ENCODE peak calls at places on chromosome 4, in seven cellular contexts. C, E, X, L, N, I and J are unnamed samples.

GRCh38 chr4:157572291-157572690 is 351.8 kb downstream of the GRIA2 start:
- DNase-seq in L (no peak), X (no peak), C (no peak), N (no peak), I (no peak), E (no peak), J (no peak)

GRCh38 chr4:47526281-47526680 is 41.2 kb downstream of the ATP10D start:
- DNase-seq in E (no peak), C (no peak), N (no peak), L (no peak), I (no peak), X (no peak), J (no peak)

GRCh38 chr4:144740316-144740715 is 94.4 kb downstream of the HHIP start:
- DNase-seq in C (peak), X (no peak), L (no peak), I (no peak), E (no peak), N (no peak), J (no peak)

GRCh38 chr4:3255611-3256186 is 6.7 kb downstream of the MSANTD1 start:
- DNase-seq in C (no peak), N (peak), X (no peak), I (no peak), E (no peak), L (no peak), J (no peak)

GRCh38 chr4:8607603-8608481 is 15.3 kb downstream of the CPZ start:
- DNase-seq in X (no peak), E (peak), I (no peak), C (no peak), L (peak), N (peak), J (no peak)

GRCh38 chr4:25223770-25224375 is 10.0 kb upstream of the PI4K2B start:
- DNase-seq in X (no peak), N (peak), C (peak), L (no peak), E (no peak), I (no peak), J (peak)

GRCh38 chr4:101853028-101853427 is 62.5 kb downstream of the BANK1 start:
- DNase-seq in N (no peak), X (no peak), E (no peak), I (no peak), L (no peak), C (no peak), J (no peak)

GRCh38 chr4:100984901-100985300 is 362.4 kb downstream of the PPP3CA start:
- DNase-seq in L (no peak), I (no peak), N (no peak), C (no peak), E (no peak), X (no peak), J (no peak)

GRCh38 chr4:39526810-39527295 is 386 bp downstream of the UGDH start:
- DNase-seq in I (no peak), L (no peak), N (no peak), E (no peak), C (no peak), X (no peak), J (no peak)

GRCh38 chr4:100108869-100109268 is 81.4 kb downstream of the DDIT4L start:
- DNase-seq in E (no peak), I (no peak), C (no peak), X (no peak), N (no peak), L (peak), J (no peak)

GRCh38 chr4:75248770-75249467 is 265.3 kb downstream of the RCHY1 start:
- DNase-seq in C (no peak), N (no peak), I (no peak), X (no peak), L (no peak), E (no peak), J (no peak)

GRCh38 chr4:108906866-108907367 is 144.1 kb upstream of the ETNPPL start:
- DNase-seq in N (no peak), L (no peak), I (no peak), E (no peak), X (no peak), C (no peak), J (no peak)

GRCh38 chr4:4860803-4861591 is 1.5 kb downstream of the MSX1 start:
- DNase-seq in N (peak), I (no peak), L (peak), E (no peak), X (peak), C (no peak), J (no peak)

GRCh38 chr4:98482503-98482846 is 175.9 kb downstream of the TSPAN5 start:
- DNase-seq in N (no peak), C (no peak), L (no peak), E (no peak), I (no peak), X (no peak), J (no peak)

GRCh38 chr4:124806403-124806802 is 93.9 kb upstream of the ANKRD50 start:
- DNase-seq in N (no peak), L (no peak), X (no peak), I (no peak), C (no peak), E (no peak), J (no peak)

GRCh38 chr4:44448548-44449443 is at the start of gene KCTD8:
- DNase-seq in I (peak), N (peak), X (peak), E (peak), L (peak), C (no peak), J (peak)

GRCh38 chr4:165381821-165382373 is 3.1 kb downstream of the CPE start:
- DNase-seq in C (no peak), L (no peak), N (no peak), X (no peak), E (no peak), I (no peak), J (no peak)

GRCh38 chr4:6574747-6575502 is at the start of gene MAN2B2:
- DNase-seq in E (peak), X (peak), L (peak), I (peak), C (peak), N (peak), J (peak)

GRCh38 chr4:77710125-77710524 is 104.5 kb downstream of the CXCL13 start:
- DNase-seq in E (no peak), N (no peak), L (no peak), C (no peak), I (no peak), X (peak), J (no peak)

GRCh38 chr4:184651899-184652298 is 2.4 kb downstream of the PRIMPOL start:
- DNase-seq in E (no peak), N (no peak), C (no peak), I (no peak), L (no peak), X (no peak), J (no peak)

GRCh38 chr4:184649026-184649970 is at the start of the genes CASP3 and PRIMPOL:
- DNase-seq in X (peak), L (peak), C (peak), I (peak), N (peak), E (peak), J (peak)

GRCh38 chr4:184648220-184649025 is 824 bp downstream of the CASP3 start:
- DNase-seq in I (no peak), N (peak), L (peak), X (peak), C (no peak), E (peak), J (no peak)

GRCh38 chr4:184647391-184648101 is 1.7 kb downstream of the CASP3 start:
- DNase-seq in C (no peak), X (no peak), I (no peak), E (no peak), L (no peak), N (no peak), J (no peak)

GRCh38 chr4:184649971-184650855 is 675 bp downstream of the PRIMPOL start:
- DNase-seq in L (peak), X (peak), I (no peak), N (no peak), C (no peak), E (peak), J (peak)
- TF ChIP-seq JUND in L (no peak), X (no peak), I (no peak), N (no peak), C (no peak), E (no peak), J (no peak)

DNA sequence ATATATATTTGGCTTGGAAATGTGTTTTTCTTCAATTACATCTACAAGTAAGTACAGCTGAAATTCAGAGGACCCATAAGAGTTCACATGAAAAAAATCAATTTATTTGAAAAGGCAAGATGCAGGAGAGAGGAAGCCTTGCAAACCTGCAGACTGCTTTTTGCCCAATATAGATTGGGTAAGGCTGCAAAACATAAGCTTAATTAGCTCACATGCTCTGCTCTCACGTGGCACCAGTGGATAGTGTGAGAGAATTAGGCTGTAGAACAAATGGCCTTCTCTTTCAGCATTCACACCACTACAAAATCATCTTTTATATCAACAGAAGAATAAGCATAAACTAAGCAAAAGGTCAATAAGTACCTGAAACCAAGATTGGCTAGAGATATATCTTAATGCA is 26.1 kb downstream of the NUDT6 start:
- DNase-seq in N (no peak), C (no peak), E (no peak), X (no peak), I (no peak), L (no peak), J (no peak)
- TF ChIP-seq JUND in N (no peak), C (no peak), E (no peak), X (no peak), I (no peak), L (no peak), J (no peak)

GRCh38 chr4:130563185-130563890 is 1467.4 kb downstream of the C4orf33 start:
- DNase-seq in I (no peak), X (peak), C (peak), E (no peak), N (peak), L (peak), J (peak)
- TF ChIP-seq JUND in I (no peak), X (no peak), C (no peak), E (no peak), N (no peak), L (no peak), J (no peak)

DNA sequence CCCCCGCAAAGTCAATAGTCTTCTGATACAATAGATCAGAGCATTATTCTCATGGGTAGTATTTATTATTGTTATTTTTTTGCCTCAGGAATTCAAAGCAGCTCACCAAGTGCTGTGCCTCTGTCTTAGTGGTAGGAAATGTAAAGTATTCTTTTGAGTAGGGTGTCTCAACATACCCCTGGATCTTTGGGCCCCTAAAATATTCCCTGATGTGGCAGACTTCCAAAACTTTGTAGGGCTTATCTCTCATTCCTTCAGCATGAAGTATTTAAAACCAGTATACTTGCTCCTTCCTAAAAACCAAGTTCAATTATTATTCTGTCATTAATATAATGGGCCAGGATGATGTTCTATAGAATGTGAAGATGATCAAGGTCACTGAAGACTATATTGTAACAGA is 115.3 kb upstream of the ZNF827 start:
- DNase-seq in X (no peak), C (no peak), I (no peak), E (no peak), N (no peak), L (no peak), J (no peak)
- TF ChIP-seq JUND in X (no peak), C (no peak), I (no peak), E (no peak), N (no peak), L (no peak), J (no peak)

DNA sequence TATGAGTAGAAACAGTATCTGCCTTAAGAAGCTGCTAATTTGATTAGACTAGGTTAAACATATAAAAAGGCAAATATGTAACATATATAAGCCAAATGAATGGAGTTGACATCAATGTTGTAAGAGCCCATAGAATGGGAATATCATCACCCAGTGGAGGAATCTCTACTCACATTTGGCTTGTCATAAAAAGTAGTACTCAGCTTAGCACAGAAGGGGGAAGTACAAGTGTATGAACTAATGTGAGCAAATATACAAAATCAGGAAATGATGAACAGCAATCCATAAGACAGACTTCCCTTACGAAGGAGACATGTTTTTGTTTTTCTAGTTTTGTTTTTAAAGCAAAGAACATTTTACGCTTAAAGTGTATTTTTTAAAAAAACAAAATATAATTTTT is 74.9 kb downstream of the MAB21L2 start:
- DNase-seq in L (no peak), I (no peak), X (no peak), N (no peak), E (no peak), C (no peak), J (no peak)
- TF ChIP-seq JUND in L (no peak), I (no peak), X (no peak), N (no peak), E (no peak), C (no peak), J (no peak)

DNA sequence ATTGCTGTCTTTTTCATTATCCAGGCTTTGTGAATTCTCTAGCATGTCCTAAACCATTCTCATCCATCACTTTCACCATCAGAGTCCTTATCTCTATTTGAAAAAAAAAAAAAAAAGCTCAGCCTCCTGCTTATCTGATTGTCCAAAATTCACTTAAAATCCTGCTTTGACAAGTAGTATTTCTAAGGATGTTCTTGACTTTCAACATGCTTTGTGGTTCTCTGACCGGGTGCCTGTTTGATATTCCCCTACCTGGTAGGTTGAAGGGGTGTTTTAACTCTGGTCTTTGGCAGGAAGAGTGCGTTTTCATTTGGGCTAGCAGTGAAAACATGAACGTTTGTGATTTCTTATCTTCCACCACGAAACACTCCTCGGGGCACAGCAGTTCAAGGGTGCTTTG is 17.3 kb upstream of the BBS12 start:
- DNase-seq in L (peak), X (no peak), N (no peak), E (no peak), I (no peak), C (no peak), J (no peak)
- TF ChIP-seq JUND in L (no peak), X (no peak), N (no peak), E (no peak), I (no peak), C (no peak), J (no peak)

GRCh38 chr4:103400405-103400804 is 202.3 kb upstream of the CENPE start:
- DNase-seq in X (peak), C (no peak), I (peak), L (no peak), E (no peak), N (no peak), J (no peak)
- TF ChIP-seq JUND in X (no peak), C (peak), I (no peak), L (no peak), E (no peak), N (no peak), J (no peak)

GRCh38 chr4:121269001-121269400 is 104.9 kb upstream of the TNIP3 start:
- DNase-seq in L (no peak), E (no peak), N (no peak), I (no peak), X (no peak), C (no peak), J (no peak)

GRCh38 chr4:121277194-121278105 is 103.4 kb downstream of the QRFPR start:
- DNase-seq in L (peak), N (no peak), C (peak), I (no peak), X (peak), E (peak), J (peak)

GRCh38 chr4:121270384-121270783 is 106.3 kb upstream of the TNIP3 start:
- DNase-seq in E (no peak), L (no peak), N (no peak), X (no peak), I (no peak), C (no peak), J (no peak)

GRCh38 chr4:121272526-121272925 is 108.3 kb downstream of the QRFPR start:
- DNase-seq in I (no peak), C (no peak), X (no peak), E (peak), N (no peak), L (no peak), J (peak)

GRCh38 chr4:121273191-121273590 is 107.6 kb downstream of the QRFPR start:
- DNase-seq in L (no peak), E (no peak), C (no peak), N (no peak), X (no peak), I (no peak), J (no peak)
- TF ChIP-seq JUND in L (no peak), E (no peak), C (no peak), N (no peak), X (no peak), I (no peak), J (no peak)

GRCh38 chr4:163540448-163540847 is 46.0 kb downstream of the TMA16 start:
- DNase-seq in I (no peak), E (no peak), L (no peak), N (no peak), C (no peak), X (no peak), J (no peak)

GRCh38 chr4:163540977-163541376 is 46.5 kb downstream of the TMA16 start:
- DNase-seq in N (no peak), I (no peak), X (no peak), C (no peak), E (no peak), L (no peak), J (peak)

GRCh38 chr4:163544407-163545038 is 50.0 kb downstream of the TMA16 start:
- DNase-seq in C (no peak), E (peak), I (no peak), X (peak), L (peak), N (peak), J (no peak)

DNA sequence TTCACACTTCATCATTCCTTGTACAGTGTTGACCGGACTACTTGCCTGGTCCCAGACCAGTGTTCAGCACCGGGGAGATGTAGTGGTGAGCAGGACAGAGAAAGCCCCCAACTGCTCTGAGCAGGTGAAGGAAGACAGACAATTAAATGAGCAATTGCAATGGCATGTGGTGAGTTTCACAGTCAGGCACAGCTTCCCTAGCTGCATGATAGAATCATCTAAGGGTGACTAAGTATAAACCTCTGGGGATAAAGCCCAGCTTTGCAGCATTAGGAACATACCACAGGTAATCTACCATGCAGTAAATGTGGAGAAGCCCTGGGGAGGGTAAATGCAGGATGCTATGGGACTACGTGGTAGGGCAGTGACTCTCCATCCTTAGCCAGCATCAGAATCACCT is 47.8 kb downstream of the TMA16 start:
- DNase-seq in C (no peak), E (no peak), L (no peak), X (no peak), N (no peak), I (no peak), J (no peak)
- TF ChIP-seq JUND in C (no peak), E (no peak), L (peak), X (no peak), N (no peak), I (no peak), J (no peak)